ENCODE peak calls at places on chromosome 19, in four cellular contexts. E is iPS-NIHi11, Y is psoas muscle, V is C1 segment of cervical spinal cord. B is an unnamed sample.

GRCh38 chr19:35932291-35932936 is 3.8 kb upstream of the LRFN3 start:
- DNase-seq in E (no peak), Y (no peak), V (no peak), B (no peak)

GRCh38 chr19:13146763-13147563 is 3.2 kb downstream of the STX10 start:
- DNase-seq in E (no peak), Y (peak), V (no peak), B (peak)

GRCh38 chr19:45200614-45201013 is 22.0 kb downstream of the BLOC1S3 start:
- DNase-seq in E (no peak), Y (no peak), V (no peak), B (peak)

GRCh38 chr19:10305139-10305806 is 4.3 kb downstream of the ZGLP1 start:
- DNase-seq in E (no peak), Y (no peak), V (no peak), B (no peak)

GRCh38 chr19:42068756-42069571 is 1.0 kb downstream of the GRIK5 start:
- DNase-seq in E (peak), Y (no peak), V (no peak), B (no peak)

GRCh38 chr19:49983645-49984229 is 22.8 kb upstream of the SIGLEC11 start:
- DNase-seq in E (peak), Y (peak), V (peak), B (peak)

GRCh38 chr19:7637374-7638256 is 705 bp downstream of the STXBP2 start:
- DNase-seq in E (no peak), Y (peak), V (no peak), B (peak)

GRCh38 chr19:32862741-32863140 is 6.8 kb downstream of the SLC7A9 start:
- DNase-seq in E (no peak), Y (no peak), V (no peak), B (no peak)

GRCh38 chr19:38904463-38905185 is 4.9 kb downstream of the NFKBIB start:
- DNase-seq in E (no peak), Y (no peak), V (no peak), B (no peak)

GRCh38 chr19:39943586-39943985 is 9.2 kb upstream of the FCGBP start:
- DNase-seq in E (no peak), Y (no peak), V (no peak), B (peak)

GRCh38 chr19:4971424-4971793 is 2.5 kb downstream of the KDM4B start:
- DNase-seq in E (peak), Y (no peak), V (no peak), B (no peak)

GRCh38 chr19:40006273-40006691 is 9.4 kb downstream of the ZNF546 start:
- DNase-seq in E (no peak), Y (no peak), V (no peak), B (peak)

GRCh38 chr19:55276720-55277430 is 3.0 kb downstream of the HSPBP1 start:
- DNase-seq in E (no peak), Y (no peak), V (no peak), B (no peak)

GRCh38 chr19:7658219-7658686 is 10.6 kb upstream of the RETN start:
- DNase-seq in E (peak), Y (no peak), V (no peak), B (no peak)

GRCh38 chr19:33133438-33134031 is 1.6 kb downstream of the WDR88 start:
- DNase-seq in E (peak), Y (no peak), V (no peak), B (no peak)

B was measured in Calu3.